ENCODE peak calls at places on chromosomes 5 and 9, in five cellular contexts. K, R, L, G and M are unnamed samples.

GRCh38 chr5:34682926-34683623 is 26.9 kb downstream of the RAI14 start:
- DNase-seq in K (peak), R (no peak), L (peak), G (no peak), M (peak)

GRCh38 chr5:132788508-132788907 is 11.5 kb upstream of the SEPTIN8 start:
- DNase-seq in K (no peak), R (no peak), L (no peak), G (no peak), M (no peak)

GRCh38 chr5:76674330-76675066 is 41.4 kb upstream of the F2R start:
- DNase-seq in K (no peak), R (no peak), L (no peak), G (no peak), M (no peak)

GRCh38 chr5:90548069-90548593 is 10.5 kb upstream of the ADGRV1 start:
- DNase-seq in K (no peak), R (no peak), L (no peak), G (peak), M (no peak)

GRCh38 chr9:136728548-136729123 is 14.1 kb downstream of the LCN10 start:
- DNase-seq in K (peak), R (no peak), L (peak), G (peak), M (no peak)

GRCh38 chr9:120187758-120188157 is 392.2 kb downstream of the CDK5RAP2 start:
- DNase-seq in K (no peak), R (no peak), L (no peak), G (no peak), M (no peak)

GRCh38 chr5:138969323-138970013 is 94.3 kb upstream of the LRRTM2 start:
- DNase-seq in K (no peak), R (no peak), L (no peak), G (no peak), M (no peak)

GRCh38 chr9:119588874-119589560 is 219.8 kb upstream of the BRINP1 start:
- DNase-seq in K (no peak), R (no peak), L (no peak), G (no peak), M (no peak)

GRCh38 chr5:14721990-14722656 is 57.6 kb downstream of the OTULIN start:
- DNase-seq in K (peak), R (no peak), L (peak), G (no peak), M (no peak)

GRCh38 chr5:73170522-73170921 is 2.5 kb upstream of the TMEM174 start:
- DNase-seq in K (peak), R (no peak), L (peak), G (peak), M (peak)

GRCh38 chr5:118405650-118406061 is 582.7 kb downstream of the DTWD2 start:
- DNase-seq in K (no peak), R (no peak), L (no peak), G (no peak), M (no peak)

GRCh38 chr5:141877478-141878185 is 578 bp downstream of the PCDH1 start:
- DNase-seq in K (no peak), R (no peak), L (no peak), G (peak), M (peak)

GRCh38 chr5:44665101-44665701 is 143.5 kb upstream of the MRPS30 start:
- DNase-seq in K (no peak), R (no peak), L (peak), G (no peak), M (peak)

GRCh38 chr5:3226171-3226570 is 369.5 kb upstream of the IRX1 start:
- DNase-seq in K (no peak), R (no peak), L (no peak), G (no peak), M (no peak)

GRCh38 chr5:131264453-131265200 is 774 bp downstream of the CDC42SE2 start:
- DNase-seq in K (peak), R (no peak), L (no peak), G (peak), M (peak)

GRCh38 chr9:4333231-4333740 is 33.4 kb upstream of the GLIS3 start:
- DNase-seq in K (no peak), R (no peak), L (peak), G (no peak), M (no peak)

GRCh38 chr9:4324513-4324912 is 24.6 kb upstream of the GLIS3 start:
- DNase-seq in K (peak), R (no peak), L (peak), G (no peak), M (no peak)

GRCh38 chr9:4328723-4329122 is 28.9 kb upstream of the GLIS3 start:
- DNase-seq in K (peak), R (no peak), L (peak), G (no peak), M (peak)

GRCh38 chr9:4325113-4325512 is 25.2 kb upstream of the GLIS3 start:
- DNase-seq in K (no peak), R (no peak), L (no peak), G (no peak), M (no peak)

DNA sequence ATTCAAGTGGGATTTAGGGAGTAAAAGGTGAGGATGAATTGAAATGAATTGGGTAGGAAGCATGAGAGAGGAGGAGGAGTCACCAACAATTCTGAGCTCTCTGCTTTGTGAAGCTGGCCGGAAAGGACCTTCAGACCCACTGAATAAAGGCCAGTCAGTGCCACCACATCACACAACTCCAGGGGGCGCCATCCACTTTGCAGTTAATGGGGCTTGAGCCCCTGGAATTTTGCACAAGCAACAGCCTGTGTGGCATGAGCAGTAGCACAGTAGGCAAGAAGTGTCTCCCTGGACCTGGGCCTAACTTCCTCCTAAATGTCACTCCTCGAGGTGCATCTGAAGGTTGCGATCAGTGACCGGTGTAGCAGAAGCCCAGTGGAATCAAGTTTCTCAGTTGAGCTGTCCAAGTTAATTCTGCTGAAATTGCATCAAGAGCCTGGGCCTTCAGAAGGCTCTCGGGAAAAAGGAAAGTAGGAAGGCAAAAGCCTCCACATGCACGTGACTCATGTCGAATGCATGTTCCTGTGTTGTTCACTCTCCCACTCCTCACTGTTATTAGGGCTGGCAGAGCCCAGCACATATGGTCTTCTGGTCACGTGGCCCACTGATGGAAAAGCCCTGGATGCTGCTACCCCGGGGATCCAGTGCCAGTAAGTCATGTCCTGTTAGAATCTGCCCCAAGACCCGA is 27.8 kb upstream of the GLIS3 start:
- DNase-seq in K (peak), R (no peak), L (peak), G (peak), M (peak)
- TF ChIP-seq CTCF in K (no peak), R (no peak), L (peak), G (peak), M (no peak)

DNA sequence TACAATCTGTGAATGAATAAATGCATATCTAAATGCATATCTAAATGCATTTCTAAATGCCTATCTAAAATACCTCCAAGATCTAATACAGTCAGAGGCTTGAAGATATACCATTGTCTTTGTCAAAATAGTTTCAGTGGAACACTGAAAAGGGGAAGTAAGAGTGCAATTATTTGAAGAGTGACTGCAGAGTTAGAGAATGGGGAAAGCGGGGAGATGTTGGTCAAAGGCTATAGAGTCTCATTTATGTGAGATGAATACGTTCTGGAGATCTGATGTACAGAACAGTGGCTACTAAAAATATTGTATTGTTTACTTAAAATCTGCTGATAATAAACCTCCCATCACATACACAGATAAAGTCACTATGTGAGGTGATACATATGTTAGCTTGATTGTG is 1126.2 kb upstream of the CDH9 start:
- DNase-seq in K (no peak), R (no peak), L (no peak), G (peak), M (no peak)
- H3K4me3 ChIP-seq in K (no peak), R (no peak), L (no peak), G (no peak), M (no peak)

GRCh38 chr9:90058364-90058763 is 453.6 kb downstream of the GADD45G start:
- DNase-seq in K (no peak), R (no peak), L (no peak), G (no peak), M (no peak)

GRCh38 chr9:90057361-90057760 is 452.5 kb downstream of the GADD45G start:
- DNase-seq in K (no peak), R (no peak), L (no peak), G (no peak), M (no peak)

GRCh38 chr9:90053027-90053426 is 448.2 kb downstream of the GADD45G start:
- DNase-seq in K (no peak), R (no peak), L (no peak), G (peak), M (no peak)

GRCh38 chr9:90055226-90055625 is 450.4 kb downstream of the GADD45G start:
- DNase-seq in K (no peak), R (no peak), L (no peak), G (no peak), M (no peak)

DNA sequence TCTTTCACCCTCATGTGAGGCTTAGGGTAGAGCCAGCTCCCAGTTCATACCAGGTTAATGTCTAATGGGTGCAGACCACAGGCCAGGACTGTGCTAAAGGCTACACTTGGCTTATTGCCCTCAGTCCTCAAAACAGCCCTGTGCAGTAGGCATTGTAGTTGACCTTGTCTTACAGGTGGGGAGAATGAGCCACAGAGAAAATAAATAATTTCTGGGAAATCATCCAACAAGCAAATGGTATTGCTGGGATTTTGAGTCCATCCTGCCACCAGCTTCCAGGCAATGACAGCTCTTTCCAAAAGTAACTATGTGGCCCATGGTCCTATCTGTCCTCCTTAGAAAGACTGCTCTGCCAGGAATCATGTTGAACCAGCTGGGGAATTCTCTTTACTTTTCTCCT is 450.0 kb downstream of the GADD45G start:
- DNase-seq in K (no peak), R (no peak), L (no peak), G (no peak), M (no peak)
- TF ChIP-seq CTCF in K (no peak), R (no peak), L (no peak), G (no peak), M (no peak)

GRCh38 chr5:140631831-140632365 is 1.1 kb downstream of the CD14 start:
- DNase-seq in K (no peak), R (no peak), L (no peak), G (no peak), M (no peak)

GRCh38 chr5:140631063-140631462 is 1.9 kb downstream of the CD14 start:
- DNase-seq in K (no peak), R (no peak), L (no peak), G (peak), M (no peak)

GRCh38 chr5:140633081-140633471 is at the start of gene CD14:
- DNase-seq in K (no peak), R (peak), L (peak), G (no peak), M (peak)

GRCh38 chr5:140634103-140634502 is 1.1 kb upstream of the CD14 start:
- DNase-seq in K (no peak), R (no peak), L (no peak), G (no peak), M (no peak)

GRCh38 chr5:140632366-140633080 is 452 bp downstream of the CD14 start:
- DNase-seq in K (peak), R (peak), L (peak), G (no peak), M (peak)
- H3K4me3 ChIP-seq in K (peak), R (peak), L (peak), G (no peak), M (peak)

GRCh38 chr9:114613087-114613486 is 2.0 kb downstream of the TMEM268 start:
- DNase-seq in K (no peak), R (no peak), L (no peak), G (peak), M (peak)

GRCh38 chr9:114613919-114614318 is 2.8 kb downstream of the TMEM268 start:
- DNase-seq in K (no peak), R (no peak), L (no peak), G (no peak), M (no peak)

GRCh38 chr9:114616684-114617520 is 5.8 kb downstream of the TMEM268 start:
- DNase-seq in K (no peak), R (peak), L (no peak), G (peak), M (peak)

GRCh38 chr9:114612272-114612923 is 1.3 kb downstream of the TMEM268 start:
- DNase-seq in K (no peak), R (no peak), L (no peak), G (no peak), M (no peak)

GRCh38 chr9:114614373-114614772 is 3.3 kb downstream of the TMEM268 start:
- DNase-seq in K (no peak), R (no peak), L (no peak), G (no peak), M (no peak)
- TF ChIP-seq CTCF in K (no peak), R (no peak), L (no peak), G (no peak), M (no peak)

GRCh38 chr5:9540791-9541190 is 5.1 kb downstream of the SEMA5A start:
- DNase-seq in K (peak), R (no peak), L (no peak), G (no peak), M (no peak)
- H3K4me3 ChIP-seq in K (peak), R (no peak), L (no peak), G (no peak), M (no peak)